ENCODE peak calls at places on chromosomes 11 and 22, in four cellular contexts. One of them, this sample, is unnamed.

GRCh38 chr22:19937616-19938473 is 3.7 kb upstream of the COMT start:
- DNase-seq in nucleus accumbens: no peak
- DNase-seq in AML-193: peak; percentile 13
- DNase-seq in stimulated activated CD8-positive, alpha-beta memory T cell treated with anti-CD3 and anti-CD28 coated beads, Interleukin-15, amount 100 ng/mL, for 4 hours: no peak
- DNase-seq in this sample: no peak

GRCh38 chr11:11607772-11608171 is 14.0 kb downstream of the GALNT18 start:
- DNase-seq in nucleus accumbens: no peak
- DNase-seq in AML-193: no peak
- DNase-seq in stimulated activated CD8-positive, alpha-beta memory T cell treated with anti-CD3 and anti-CD28 coated beads, Interleukin-15, amount 100 ng/mL, for 4 hours: no peak
- DNase-seq in this sample: no peak

GRCh38 chr22:16932577-16932976 is 75.4 kb downstream of the GAB4 start:
- DNase-seq in nucleus accumbens: no peak
- DNase-seq in AML-193: no peak
- DNase-seq in stimulated activated CD8-positive, alpha-beta memory T cell treated with anti-CD3 and anti-CD28 coated beads, Interleukin-15, amount 100 ng/mL, for 4 hours: no peak
- DNase-seq in this sample: no peak

GRCh38 chr11:108788565-108789199 is 123.8 kb downstream of the DDX10 start:
- DNase-seq in nucleus accumbens: no peak
- DNase-seq in AML-193: peak; percentile 16
- DNase-seq in stimulated activated CD8-positive, alpha-beta memory T cell treated with anti-CD3 and anti-CD28 coated beads, Interleukin-15, amount 100 ng/mL, for 4 hours: no peak
- DNase-seq in this sample: no peak

GRCh38 chr11:77196961-77197360 is 68.9 kb downstream of the MYO7A start:
- DNase-seq in nucleus accumbens: no peak
- DNase-seq in AML-193: no peak
- DNase-seq in stimulated activated CD8-positive, alpha-beta memory T cell treated with anti-CD3 and anti-CD28 coated beads, Interleukin-15, amount 100 ng/mL, for 4 hours: no peak
- DNase-seq in this sample: no peak

GRCh38 chr11:75525433-75526191 is at the start of gene GDPD5:
- DNase-seq in nucleus accumbens: peak; percentile 60
- DNase-seq in AML-193: peak; percentile 58
- DNase-seq in stimulated activated CD8-positive, alpha-beta memory T cell treated with anti-CD3 and anti-CD28 coated beads, Interleukin-15, amount 100 ng/mL, for 4 hours: peak; percentile 52
- DNase-seq in this sample: peak; percentile 29

GRCh38 chr11:117662870-117663269 is 134.1 kb downstream of the DSCAML1 start:
- DNase-seq in nucleus accumbens: no peak
- DNase-seq in AML-193: no peak
- DNase-seq in stimulated activated CD8-positive, alpha-beta memory T cell treated with anti-CD3 and anti-CD28 coated beads, Interleukin-15, amount 100 ng/mL, for 4 hours: no peak
- DNase-seq in this sample: no peak

GRCh38 chr11:78318733-78319132 is 98.9 kb downstream of the GAB2 start:
- DNase-seq in nucleus accumbens: peak; percentile 67
- DNase-seq in AML-193: no peak
- DNase-seq in stimulated activated CD8-positive, alpha-beta memory T cell treated with anti-CD3 and anti-CD28 coated beads, Interleukin-15, amount 100 ng/mL, for 4 hours: no peak
- DNase-seq in this sample: no peak

GRCh38 chr11:129895126-129896041 is at the start of gene NFRKB:
- DNase-seq in nucleus accumbens: peak; percentile 31
- DNase-seq in AML-193: peak; percentile 64
- DNase-seq in stimulated activated CD8-positive, alpha-beta memory T cell treated with anti-CD3 and anti-CD28 coated beads, Interleukin-15, amount 100 ng/mL, for 4 hours: peak; percentile 66
- DNase-seq in this sample: peak; percentile 18

GRCh38 chr11:109329716-109330115 is 92.3 kb upstream of the C11orf87 start:
- DNase-seq in nucleus accumbens: no peak
- DNase-seq in AML-193: no peak
- DNase-seq in stimulated activated CD8-positive, alpha-beta memory T cell treated with anti-CD3 and anti-CD28 coated beads, Interleukin-15, amount 100 ng/mL, for 4 hours: no peak
- DNase-seq in this sample: no peak

GRCh38 chr11:134532176-134532920 is 120.3 kb upstream of the B3GAT1 start:
- DNase-seq in nucleus accumbens: no peak
- DNase-seq in AML-193: no peak
- DNase-seq in stimulated activated CD8-positive, alpha-beta memory T cell treated with anti-CD3 and anti-CD28 coated beads, Interleukin-15, amount 100 ng/mL, for 4 hours: no peak
- DNase-seq in this sample: no peak

GRCh38 chr11:94142308-94143277 is 14.0 kb downstream of the PANX1 start:
- DNase-seq in nucleus accumbens: no peak
- DNase-seq in AML-193: no peak
- DNase-seq in stimulated activated CD8-positive, alpha-beta memory T cell treated with anti-CD3 and anti-CD28 coated beads, Interleukin-15, amount 100 ng/mL, for 4 hours: no peak
- DNase-seq in this sample: no peak

GRCh38 chr11:115959098-115959497 is 454.9 kb upstream of the CADM1 start:
- DNase-seq in nucleus accumbens: no peak
- DNase-seq in AML-193: no peak
- DNase-seq in stimulated activated CD8-positive, alpha-beta memory T cell treated with anti-CD3 and anti-CD28 coated beads, Interleukin-15, amount 100 ng/mL, for 4 hours: no peak
- DNase-seq in this sample: no peak

This sample was measured in esophagus squamous epithelium.